ENCODE peak calls at places on chromosome 12, in five cellular contexts. N is fibroblast of pulmonary artery, A is GM23338, G is H1, J is fibroblast of lung. Q is an unnamed sample.

GRCh38 chr12:131102493-131102931 is 148.8 kb downstream of the ADGRD1 start:
- DNase-seq in N (no peak), G (peak), J (no peak), A (no peak), Q (peak)

GRCh38 chr12:64104376-64104775 is 117.7 kb downstream of the KICS2 start:
- DNase-seq in N (peak), G (no peak), J (peak), A (no peak), Q (no peak)

GRCh38 chr12:2003676-2004112 is 563 bp downstream of the DCP1B start:
- DNase-seq in A (peak), J (peak), G (no peak), N (no peak), Q (no peak)

GRCh38 chr12:132596016-132596415 is 14.4 kb downstream of the LRCOL1 start:
- DNase-seq in N (peak), G (no peak), A (no peak), J (peak), Q (no peak)

GRCh38 chr12:81949721-81950120 is 190.6 kb upstream of the PPFIA2 start:
- DNase-seq in J (no peak), A (no peak), G (no peak), N (no peak), Q (no peak)

GRCh38 chr12:122185079-122185478 is 2.2 kb downstream of the LRRC43 start:
- DNase-seq in G (no peak), N (no peak), J (no peak), A (no peak), Q (no peak)

GRCh38 chr12:102407776-102408486 is 72.4 kb downstream of the IGF1 start:
- DNase-seq in G (no peak), J (no peak), A (no peak), N (no peak), Q (no peak)

GRCh38 chr12:68798880-68799229 is 9.1 kb upstream of the MDM2 start:
- DNase-seq in N (no peak), J (no peak), G (no peak), A (no peak), Q (no peak)

GRCh38 chr12:87670448-87670847 is 358.8 kb downstream of the C12orf50 start:
- DNase-seq in N (no peak), A (peak), J (no peak), G (no peak), Q (no peak)

GRCh38 chr12:121802843-121803698 is 738 bp upstream of the SETD1B start:
- DNase-seq in A (peak), N (peak), G (peak), J (peak), Q (peak)

GRCh38 chr12:98253641-98254040 is 261.7 kb upstream of the TMPO start:
- DNase-seq in N (no peak), G (no peak), J (no peak), A (peak), Q (no peak)

GRCh38 chr12:77816196-77816595 is 14.5 kb upstream of the NAV3 start:
- DNase-seq in N (no peak), J (no peak), A (no peak), G (no peak), Q (no peak)

GRCh38 chr12:114335607-114336006 is 70.3 kb downstream of the TBX5 start:
- DNase-seq in J (no peak), N (no peak), A (peak), G (peak), Q (no peak)

GRCh38 chr12:19757317-19757877 is 318.1 kb downstream of the AEBP2 start:
- DNase-seq in J (peak), G (no peak), N (peak), A (peak), Q (no peak)

GRCh38 chr12:91219511-91219910 is 36.9 kb upstream of the DCN start:
- DNase-seq in J (peak), A (no peak), G (no peak), N (peak), Q (no peak)

GRCh38 chr12:89932950-89933349 is 224.3 kb upstream of the ATP2B1 start:
- DNase-seq in J (no peak), G (no peak), A (no peak), N (no peak), Q (no peak)

GRCh38 chr12:108804361-108804949 is 52.9 kb downstream of the SSH1 start:
- DNase-seq in A (no peak), N (peak), G (no peak), J (peak), Q (no peak)

GRCh38 chr12:13099910-13100609 is 3.4 kb downstream of the GSG1 start:
- DNase-seq in J (peak), G (no peak), N (no peak), A (no peak), Q (no peak)

GRCh38 chr12:11055306-11055705 is 6.8 kb downstream of the TAS2R46 start:
- DNase-seq in N (no peak), G (no peak), A (no peak), J (no peak), Q (no peak)

GRCh38 chr12:77130193-77130592 is 64.8 kb upstream of the E2F7 start:
- DNase-seq in J (no peak), G (no peak), N (no peak), A (no peak), Q (no peak)

GRCh38 chr12:13248956-13249355 is 52.4 kb downstream of the EMP1 start:
- DNase-seq in N (peak), J (no peak), G (no peak), A (no peak), Q (no peak)

GRCh38 chr12:48980389-48980952 is 2.3 kb downstream of the WNT1 start:
- DNase-seq in N (no peak), A (peak), J (no peak), G (peak), Q (no peak)

GRCh38 chr12:20557076-20557475 is 138.1 kb upstream of the SLCO1C1 start:
- DNase-seq in J (no peak), N (no peak), A (no peak), G (no peak), Q (no peak)

GRCh38 chr12:27875677-27876076 is 95.6 kb upstream of the MANSC4 start:
- DNase-seq in A (no peak), G (no peak), J (no peak), N (no peak), Q (no peak)

GRCh38 chr12:48266826-48267225 is 63.7 kb upstream of the OR10AD1 start:
- DNase-seq in J (no peak), N (no peak), G (no peak), A (no peak), Q (no peak)

GRCh38 chr12:55720071-55720564 is at the start of gene RDH5:
- DNase-seq in J (peak), A (no peak), G (no peak), N (peak), Q (no peak)

GRCh38 chr12:68790081-68790951 is 17.7 kb upstream of the MDM2 start:
- DNase-seq in A (no peak), J (no peak), G (no peak), N (no peak), Q (no peak)

GRCh38 chr12:27081668-27082091 is 698 bp downstream of the C12orf71 start:
- DNase-seq in J (no peak), G (no peak), A (peak), N (peak), Q (no peak)

GRCh38 chr12:5374691-5375090 is 57.2 kb upstream of the NTF3 start:
- DNase-seq in J (no peak), G (peak), A (no peak), N (no peak), Q (no peak)

GRCh38 chr12:22042981-22043669 is 2.9 kb upstream of the CMAS start:
- DNase-seq in A (no peak), N (peak), G (no peak), J (peak), Q (no peak)

GRCh38 chr12:111455448-111456320 is 50.0 kb downstream of the SH2B3 start:
- DNase-seq in N (peak), G (peak), A (no peak), J (peak), Q (peak)

GRCh38 chr12:124456652-124457152 is 110.7 kb downstream of the NCOR2 start:
- DNase-seq in G (no peak), N (no peak), J (no peak), A (no peak), Q (no peak)

GRCh38 chr12:112967306-112967705 is 11.0 kb upstream of the OAS2 start:
- DNase-seq in G (no peak), J (no peak), A (no peak), N (no peak), Q (no peak)

GRCh38 chr12:92191061-92191460 is 45.4 kb upstream of the BTG1 start:
- DNase-seq in A (no peak), G (no peak), N (peak), J (peak), Q (no peak)

GRCh38 chr12:108582509-108582908 is 15.4 kb downstream of the TMEM119 start:
- DNase-seq in A (no peak), N (no peak), G (no peak), J (no peak), Q (no peak)

GRCh38 chr12:124010687-124011086 is 37.7 kb downstream of the ZNF664 start:
- DNase-seq in N (no peak), G (no peak), A (no peak), J (no peak), Q (no peak)

GRCh38 chr12:25959069-25959961 is 833 bp downstream of the RASSF8 start:
- DNase-seq in N (peak), G (peak), J (peak), A (peak), Q (no peak)
- TF ChIP-seq CTCF in N (peak), G (no peak), J (peak), A (no peak), Q (peak)

GRCh38 chr12:24948816-24949722 is at the start of gene BCAT1:
- DNase-seq in J (peak), G (peak), N (peak), A (peak), Q (peak)
- TF ChIP-seq CTCF in J (peak), G (no peak), N (peak), A (peak), Q (peak)

GRCh38 chr12:40375076-40375475 is 150.3 kb downstream of the LRRK2 start:
- DNase-seq in N (peak), G (no peak), A (peak), J (no peak), Q (no peak)

GRCh38 chr12:40382217-40382616 is 157.4 kb downstream of the LRRK2 start:
- DNase-seq in J (no peak), A (peak), N (no peak), G (no peak), Q (no peak)

GRCh38 chr12:40378721-40379120 is 153.9 kb downstream of the LRRK2 start:
- DNase-seq in G (no peak), A (no peak), J (no peak), N (no peak), Q (no peak)

DNA sequence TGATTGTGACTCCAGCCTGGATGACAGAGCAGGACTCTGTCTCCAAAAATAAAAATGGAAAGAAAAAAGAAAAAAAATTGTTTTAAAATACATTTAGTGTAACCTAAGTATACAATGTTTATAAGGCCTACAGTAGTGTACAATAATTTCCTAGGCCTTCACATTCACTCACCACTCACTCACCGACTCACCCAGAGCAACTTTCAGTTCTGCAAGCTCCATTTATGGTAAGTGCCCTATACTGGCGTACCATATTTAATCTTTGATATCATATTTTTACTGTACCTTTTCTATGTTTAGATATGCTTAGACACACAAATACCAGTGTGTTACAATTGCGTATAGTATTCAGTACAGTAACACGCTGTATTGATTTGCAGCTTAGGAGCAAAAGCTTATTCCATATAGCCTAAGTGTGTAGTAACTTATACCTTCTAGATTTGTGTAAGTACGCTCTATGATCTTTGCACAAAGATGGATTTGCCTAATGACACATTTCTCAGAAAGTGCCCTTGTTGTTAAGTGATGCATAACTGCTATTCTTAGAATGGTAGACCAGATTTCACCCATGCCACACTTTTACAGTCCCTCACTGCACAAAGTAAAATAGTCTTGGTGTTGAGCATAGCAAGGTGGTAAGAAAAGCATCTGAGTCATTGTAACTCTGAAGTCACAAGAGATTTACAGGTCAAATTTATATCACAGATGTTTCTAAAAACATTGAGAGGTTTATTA is 151.9 kb downstream of the LRRK2 start:
- DNase-seq in N (no peak), G (no peak), J (no peak), A (no peak), Q (no peak)
- TF ChIP-seq CTCF in N (no peak), G (no peak), J (no peak), A (no peak), Q (no peak)

DNA sequence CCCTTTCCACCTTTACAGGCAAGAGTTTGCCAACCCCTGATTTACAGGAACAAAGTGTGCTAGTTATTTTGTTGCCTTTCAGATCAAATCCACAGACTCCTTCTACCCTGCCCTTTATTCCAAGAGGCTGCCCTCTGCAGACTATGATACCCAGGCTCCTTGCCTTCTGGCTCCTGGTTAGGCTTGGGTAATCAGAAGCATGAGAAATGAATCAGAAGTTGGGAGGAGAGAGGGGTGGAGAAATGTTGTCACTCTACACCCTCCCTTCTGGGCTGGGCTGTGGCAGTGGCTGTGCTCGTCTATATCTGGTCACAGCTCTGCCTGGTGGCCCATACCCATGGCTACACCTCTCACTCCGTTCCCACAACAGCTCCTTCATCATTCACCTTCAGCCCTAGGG is 204.6 kb upstream of the PLXNC1 start:
- DNase-seq in G (no peak), J (peak), A (no peak), N (peak), Q (no peak)
- TF ChIP-seq CTCF in G (no peak), J (no peak), A (no peak), N (no peak), Q (no peak)

DNA sequence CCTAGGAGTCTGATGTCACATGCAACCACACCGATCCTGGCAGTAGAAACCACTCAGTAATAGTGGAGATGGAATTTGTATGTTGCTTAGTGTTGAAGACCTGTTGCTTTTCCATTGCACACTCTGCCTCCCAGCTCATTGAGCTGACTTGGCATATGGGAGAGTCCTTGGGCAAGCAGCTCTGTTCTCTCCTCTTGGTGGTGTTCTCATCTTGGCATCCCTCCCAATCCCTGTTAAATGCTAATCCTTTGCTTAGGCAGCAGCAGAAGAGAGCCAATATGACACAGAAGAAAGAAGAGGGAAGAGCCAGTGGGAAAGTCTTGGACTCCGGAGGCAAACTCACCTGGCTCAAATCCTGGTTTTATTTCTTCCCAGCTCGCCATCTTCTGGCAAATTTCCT is 178.0 kb upstream of the CAND1 start:
- DNase-seq in J (no peak), G (no peak), A (no peak), N (no peak), Q (no peak)
- TF ChIP-seq CTCF in J (no peak), G (no peak), A (peak), N (no peak), Q (no peak)

GRCh38 chr12:65699251-65699650 is 125.0 kb upstream of the HMGA2 start:
- DNase-seq in N (peak), A (no peak), G (no peak), J (peak), Q (no peak)
- TF ChIP-seq CTCF in N (peak), A (no peak), G (no peak), J (peak), Q (peak)

DNA sequence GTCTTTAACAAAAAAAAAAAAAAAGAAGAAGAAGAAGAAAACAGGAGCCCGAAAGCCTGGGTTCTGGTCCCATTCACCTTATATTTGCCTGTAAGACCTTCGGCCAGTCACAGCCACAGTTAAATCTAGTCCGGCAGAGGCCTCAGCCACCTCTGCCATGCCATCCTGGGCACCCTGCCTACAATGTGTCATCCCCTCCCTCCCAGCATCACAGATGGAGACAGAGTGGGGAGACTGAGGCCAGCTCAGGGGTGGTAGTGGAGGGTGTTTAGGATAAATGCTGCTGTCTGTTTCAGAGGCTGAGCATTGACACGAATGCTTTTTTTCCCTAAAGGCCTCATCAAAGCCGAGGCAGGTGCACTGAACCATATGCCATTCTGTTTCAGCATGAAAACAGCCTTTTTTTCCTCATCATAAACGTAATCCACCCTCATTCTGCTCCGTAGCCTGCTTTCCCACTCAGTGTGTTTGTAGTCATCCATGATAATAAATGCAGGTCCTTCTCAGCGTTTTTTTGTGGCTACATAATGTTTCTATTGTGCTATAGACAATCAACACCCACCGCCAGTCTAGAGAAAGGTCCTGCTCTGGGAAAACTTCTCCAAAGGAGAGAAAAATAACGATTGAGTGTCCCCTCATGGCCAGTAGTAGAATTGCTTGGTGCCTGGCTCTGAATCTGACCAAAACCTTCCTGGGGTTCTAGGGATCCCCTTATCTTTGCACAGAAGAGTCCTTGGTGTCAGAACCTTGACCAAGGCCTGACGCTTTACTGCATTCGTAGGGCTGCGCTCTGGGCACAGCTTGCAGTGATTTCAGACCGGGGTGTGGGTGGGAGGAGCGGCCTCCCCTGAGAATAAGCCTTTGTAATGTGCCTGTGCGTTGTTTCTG is 41.1 kb upstream of the TSPAN9 start:
- DNase-seq in G (no peak), N (peak), A (peak), J (peak), Q (no peak)
- TF ChIP-seq CTCF in G (peak), N (peak), A (peak), J (peak), Q (peak)

DNA sequence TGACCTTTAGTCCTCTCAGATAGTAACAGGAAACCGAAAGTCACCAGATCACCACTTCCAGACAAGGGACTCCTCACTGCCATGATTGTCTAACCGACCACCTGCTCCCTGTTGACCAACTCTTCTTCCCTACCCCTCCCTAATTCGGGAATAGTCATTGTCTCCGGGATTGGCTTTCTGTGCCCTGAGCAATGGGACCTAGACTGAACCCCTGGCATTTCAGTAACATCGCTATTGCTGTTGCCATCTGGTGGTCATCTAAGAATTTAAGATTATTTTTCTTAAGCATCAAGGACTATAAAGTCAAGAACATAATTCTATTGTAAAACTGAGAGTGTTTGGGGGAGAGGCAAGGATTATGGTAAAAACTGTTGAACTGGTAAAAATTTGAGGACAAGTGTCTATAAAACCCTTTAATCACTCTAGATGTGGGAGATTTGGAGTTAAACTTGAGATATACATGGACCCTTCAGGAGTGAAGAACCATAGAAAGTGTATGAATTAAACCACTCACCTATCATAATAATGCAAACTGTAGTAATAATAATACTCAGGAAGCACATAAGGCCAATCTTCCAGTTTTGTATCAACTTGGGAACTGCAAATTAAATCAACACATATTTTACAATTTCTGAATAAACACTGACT is 6.3 kb downstream of the CLEC2A start:
- DNase-seq in J (peak), N (peak), A (peak), G (no peak), Q (no peak)
- TF ChIP-seq CTCF in J (peak), N (peak), A (peak), G (peak), Q (peak)

Q was measured in type B pancreatic cell.